ENCODE peak calls at places on chromosome 18, in eight cellular contexts. S, H, J, P, O, I, F and E are unnamed samples.

GRCh38 chr18:48106976-48107781 is 176.7 kb upstream of the SMAD2 start:
- DNase-seq in I (no peak), H (no peak), F (no peak), O (no peak), S (no peak), J (no peak), P (no peak), E (no peak)

GRCh38 chr18:76757925-76758324 is 64.4 kb upstream of the ZNF236 start:
- DNase-seq in I (no peak), P (no peak), O (no peak), F (no peak), H (no peak), J (no peak), S (no peak), E (no peak)

GRCh38 chr18:6866552-6866951 is 137.0 kb downstream of the ARHGAP28 start:
- DNase-seq in J (no peak), S (no peak), I (no peak), F (no peak), P (no peak), O (no peak), H (no peak), E (peak)

GRCh38 chr18:27298215-27298804 is 113.2 kb upstream of the CHST9 start:
- DNase-seq in J (peak), O (no peak), P (peak), I (no peak), S (no peak), H (no peak), F (no peak), E (no peak)

GRCh38 chr18:28350821-28351220 is 173.9 kb upstream of the CDH2 start:
- DNase-seq in S (no peak), O (no peak), H (no peak), F (no peak), I (no peak), J (no peak), P (no peak), E (no peak)

GRCh38 chr18:36403896-36404824 is 106.6 kb downstream of the FHOD3 start:
- DNase-seq in J (no peak), H (no peak), I (no peak), S (no peak), O (no peak), P (no peak), F (no peak), E (no peak)

GRCh38 chr18:35099911-35100310 is 58.7 kb downstream of the MAPRE2 start:
- DNase-seq in J (no peak), I (no peak), H (no peak), F (no peak), S (no peak), P (no peak), O (no peak), E (no peak)

GRCh38 chr18:57640749-57641148 is 19.1 kb upstream of the NARS1 start:
- DNase-seq in H (no peak), S (no peak), O (no peak), I (no peak), J (no peak), F (no peak), P (no peak), E (no peak)

GRCh38 chr18:79953921-79954651 is 2.6 kb upstream of the SLC66A2 start:
- DNase-seq in J (no peak), I (no peak), O (no peak), H (no peak), S (no peak), P (no peak), F (no peak), E (no peak)

GRCh38 chr18:79935925-79936324 is 15.5 kb downstream of the SLC66A2 start:
- DNase-seq in I (no peak), J (no peak), P (no peak), S (no peak), F (no peak), O (no peak), H (no peak), E (no peak)

GRCh38 chr18:52657063-52657462 is 317.1 kb downstream of the DCC start:
- DNase-seq in O (no peak), S (no peak), I (no peak), F (no peak), H (no peak), P (no peak), J (no peak), E (no peak)

GRCh38 chr18:63591725-63592124 is 4.6 kb downstream of the SERPINB13 start:
- DNase-seq in I (no peak), F (no peak), H (no peak), S (no peak), P (no peak), J (no peak), O (no peak), E (no peak)

GRCh38 chr18:54558609-54559585 is 32.1 kb upstream of the DYNAP start:
- DNase-seq in I (peak), H (peak), F (no peak), S (no peak), J (peak), O (peak), P (peak), E (peak)

GRCh38 chr18:6719914-6720692 is 9.4 kb upstream of the ARHGAP28 start:
- DNase-seq in P (no peak), O (no peak), J (no peak), H (no peak), F (no peak), S (no peak), I (no peak), E (no peak)

GRCh38 chr18:26458526-26459232 is 89.7 kb downstream of the KCTD1 start:
- DNase-seq in F (no peak), I (no peak), P (no peak), H (no peak), O (peak), S (no peak), J (no peak), E (peak)

GRCh38 chr18:63834471-63835113 is 52.9 kb upstream of the SERPINB2 start:
- DNase-seq in F (no peak), J (no peak), O (no peak), P (no peak), H (no peak), S (no peak), I (no peak), E (no peak)

GRCh38 chr18:58590231-58590630 is 38.7 kb downstream of the ALPK2 start:
- DNase-seq in P (peak), J (no peak), H (no peak), I (no peak), S (no peak), F (no peak), O (no peak), E (no peak)

GRCh38 chr18:79507546-79508480 is 112.1 kb downstream of the NFATC1 start:
- DNase-seq in J (no peak), H (no peak), F (no peak), P (no peak), O (no peak), S (no peak), I (no peak), E (peak)

GRCh38 chr18:5197032-5197434 is at the start of gene AKAIN1:
- DNase-seq in S (no peak), O (no peak), P (peak), H (peak), I (peak), F (no peak), J (no peak), E (peak)

GRCh38 chr18:75868031-75868430 is 440.5 kb upstream of the SMIM21 start:
- DNase-seq in J (no peak), F (no peak), I (no peak), H (no peak), P (no peak), O (no peak), S (no peak), E (no peak)

GRCh38 chr18:32661486-32662299 is 111.1 kb downstream of the KLHL14 start:
- DNase-seq in P (no peak), J (peak), F (no peak), H (no peak), I (no peak), S (no peak), O (no peak), E (no peak)

GRCh38 chr18:49041677-49042570 is 91.2 kb upstream of the SMAD7 start:
- DNase-seq in S (peak), P (peak), F (no peak), O (no peak), H (no peak), J (peak), I (no peak), E (peak)

GRCh38 chr18:58009166-58009565 is 34.9 kb upstream of the NEDD4L start:
- DNase-seq in J (peak), I (no peak), P (no peak), O (no peak), H (no peak), S (no peak), F (no peak), E (no peak)

GRCh38 chr18:45212186-45213039 is 402.9 kb upstream of the SLC14A2 start:
- DNase-seq in J (peak), S (peak), H (peak), F (peak), O (peak), P (peak), I (peak), E (peak)

GRCh38 chr18:13136056-13136688 is 82.4 kb upstream of the LDLRAD4 start:
- DNase-seq in H (no peak), P (no peak), I (no peak), O (no peak), S (no peak), J (no peak), F (no peak), E (no peak)

GRCh38 chr18:13137939-13138821 is 80.4 kb upstream of the LDLRAD4 start:
- DNase-seq in H (peak), I (no peak), S (no peak), F (no peak), O (peak), P (peak), J (peak), E (peak)

GRCh38 chr18:13134551-13135401 is 83.8 kb upstream of the LDLRAD4 start:
- DNase-seq in P (no peak), H (no peak), O (no peak), I (no peak), S (no peak), F (no peak), J (no peak), E (no peak)

GRCh38 chr18:13137041-13137938 is 81.3 kb upstream of the LDLRAD4 start:
- DNase-seq in I (peak), S (no peak), P (no peak), J (no peak), O (no peak), F (no peak), H (no peak), E (peak)

DNA sequence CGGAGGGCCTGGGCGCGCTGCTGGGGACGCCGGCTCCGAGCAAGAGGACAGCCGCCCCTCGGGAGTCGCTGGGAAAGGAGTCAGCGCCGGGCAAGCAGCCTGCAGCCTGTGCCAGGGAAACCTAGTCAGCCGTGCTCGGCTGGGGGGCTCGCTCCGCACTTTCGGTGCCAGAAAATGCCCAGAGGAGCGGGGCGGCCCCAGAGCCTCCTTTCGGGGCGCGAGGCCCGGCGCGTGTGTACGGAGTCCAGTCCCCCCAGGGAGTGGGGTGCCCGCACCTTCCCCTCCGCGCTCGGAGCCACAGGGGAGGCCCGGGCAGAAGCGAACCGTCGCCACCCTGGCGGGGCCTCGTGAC is 81.9 kb upstream of the LDLRAD4 start:
- DNase-seq in I (peak), P (no peak), O (no peak), H (no peak), F (no peak), J (no peak), S (no peak), E (peak)
- H3K27ac ChIP-seq in I (no peak), P (peak), O (no peak), H (no peak), F (no peak), J (peak), S (no peak), E (no peak)

DNA sequence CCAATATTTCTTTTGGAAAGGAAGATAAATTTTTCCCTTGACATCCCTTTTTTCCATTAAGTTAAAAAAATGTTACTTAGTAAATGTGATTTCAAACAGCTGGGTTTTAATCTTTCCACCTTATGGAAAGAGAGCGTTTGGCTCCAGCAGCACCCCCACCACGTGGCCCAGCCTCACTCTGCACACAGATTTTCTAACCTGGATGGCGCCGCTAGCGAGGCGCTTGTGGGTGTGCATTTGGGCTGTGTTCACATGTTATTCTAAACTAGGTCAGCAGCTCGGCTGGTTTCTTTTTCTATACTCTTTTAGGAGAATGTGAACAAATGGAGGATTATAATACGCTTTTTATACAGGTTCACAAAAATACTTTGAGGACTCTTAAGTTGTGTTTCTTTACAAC is 218.0 kb downstream of the LDLRAD4 start:
- DNase-seq in F (no peak), O (no peak), S (no peak), H (no peak), P (no peak), I (no peak), J (no peak), E (no peak)
- TF ChIP-seq MAX in F (no peak), O (no peak), S (no peak), H (no peak), P (no peak), I (no peak), J (no peak), E (no peak)

DNA sequence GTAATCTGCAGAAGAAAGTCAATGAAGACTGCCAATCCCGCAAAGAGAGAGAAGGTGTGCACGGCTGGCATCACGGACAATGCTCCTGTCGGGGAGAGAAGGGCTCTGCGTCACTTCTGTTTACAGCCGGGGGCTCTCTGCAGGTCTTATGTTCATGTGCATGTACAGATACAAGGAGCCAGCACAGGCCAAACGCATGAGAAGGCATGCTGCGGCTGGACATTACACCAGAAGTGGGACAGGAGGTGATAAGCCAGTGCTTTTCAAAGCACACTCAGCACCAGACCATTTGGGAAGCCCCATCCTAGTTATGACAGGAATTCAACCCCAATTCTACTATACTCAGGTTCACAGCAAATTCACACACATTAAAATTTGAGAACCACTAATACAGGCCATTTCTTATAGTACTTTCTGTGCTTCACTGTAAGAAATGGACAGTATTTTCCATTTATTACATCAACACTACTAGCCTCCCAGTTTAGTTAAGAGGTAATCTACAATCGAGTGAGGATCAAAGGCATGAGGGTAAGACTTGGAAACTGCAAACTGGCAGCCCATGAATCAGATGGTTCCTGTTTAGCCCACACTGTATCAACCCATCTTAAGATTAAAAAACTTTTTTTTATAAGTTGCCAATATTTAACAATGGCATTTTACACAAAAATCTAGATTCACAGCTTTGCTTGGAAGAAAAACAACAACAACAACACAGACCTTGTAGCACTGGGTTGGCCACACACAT is 38.2 kb downstream of the RMC1 start:
- DNase-seq in I (no peak), F (no peak), H (peak), J (no peak), O (no peak), S (no peak), P (no peak), E (no peak)
- H3K27ac ChIP-seq in I (no peak), F (no peak), H (no peak), J (no peak), O (peak), S (no peak), P (no peak), E (no peak)

GRCh38 chr18:10516078-10516477 is 9.7 kb upstream of the NAPG start:
- DNase-seq in S (no peak), P (no peak), O (no peak), I (no peak), J (no peak), H (no peak), F (no peak), E (no peak)

GRCh38 chr18:10519999-10520935 is 5.6 kb upstream of the NAPG start:
- DNase-seq in O (peak), H (peak), P (peak), S (peak), F (peak), I (peak), J (peak), E (peak)

GRCh38 chr18:10519366-10519765 is 6.5 kb upstream of the NAPG start:
- DNase-seq in O (no peak), F (no peak), H (no peak), S (no peak), J (no peak), I (no peak), P (no peak), E (no peak)

GRCh38 chr18:10515456-10515855 is 10.4 kb upstream of the NAPG start:
- DNase-seq in H (no peak), O (no peak), S (no peak), F (no peak), J (no peak), I (no peak), P (no peak), E (no peak)

DNA sequence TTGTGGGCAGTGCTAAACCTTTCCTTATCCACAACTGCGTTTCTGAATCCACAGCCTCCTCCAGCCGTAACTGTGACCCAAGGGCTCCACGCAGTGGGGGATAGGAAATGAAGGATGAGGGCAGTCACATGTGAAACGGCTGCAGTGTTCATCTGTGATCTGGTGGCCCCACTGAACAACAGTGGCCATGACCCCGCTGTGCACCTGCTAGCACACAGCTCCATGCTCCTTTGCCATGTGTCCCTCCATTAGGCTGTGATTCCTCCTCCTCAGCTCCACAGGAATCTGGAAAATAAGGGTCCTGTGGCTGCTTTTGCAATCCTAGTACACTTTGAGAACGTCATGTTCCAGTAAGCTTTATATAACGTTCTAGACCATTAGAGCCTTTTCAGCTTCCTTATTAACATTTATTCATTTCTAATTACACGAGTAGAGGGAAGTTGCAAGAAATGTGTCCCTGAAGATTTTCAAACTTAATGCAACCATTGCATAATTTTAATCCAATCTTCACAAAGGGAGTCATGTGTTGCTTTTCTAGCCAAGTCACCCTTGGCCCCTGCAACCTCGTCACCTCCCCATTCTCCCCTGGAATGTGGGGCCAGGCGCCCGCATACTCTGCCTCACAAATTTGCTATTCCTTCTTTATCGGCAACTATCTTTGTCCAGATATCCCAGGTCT is 7.1 kb upstream of the NAPG start:
- DNase-seq in I (peak), F (no peak), S (no peak), P (peak), J (no peak), O (no peak), H (peak), E (peak)
- TF ChIP-seq MAX in I (no peak), F (no peak), S (no peak), P (no peak), J (no peak), O (no peak), H (no peak), E (no peak)

GRCh38 chr18:2965797-2966196 is 47.1 kb downstream of the LPIN2 start:
- DNase-seq in J (no peak), S (no peak), P (no peak), O (no peak), F (no peak), H (no peak), I (no peak), E (no peak)

GRCh38 chr18:2969695-2970094 is 43.2 kb downstream of the LPIN2 start:
- DNase-seq in F (no peak), I (no peak), O (no peak), S (no peak), P (no peak), J (no peak), H (no peak), E (no peak)

GRCh38 chr18:2968559-2968958 is 44.4 kb downstream of the LPIN2 start:
- DNase-seq in H (no peak), F (no peak), P (no peak), J (no peak), S (no peak), O (no peak), I (no peak), E (no peak)

GRCh38 chr18:2967820-2968219 is 45.1 kb downstream of the LPIN2 start:
- DNase-seq in F (no peak), O (no peak), S (no peak), H (no peak), P (no peak), J (no peak), I (no peak), E (no peak)

GRCh38 chr18:2967357-2967756 is 45.6 kb downstream of the LPIN2 start:
- DNase-seq in I (no peak), S (no peak), J (no peak), O (no peak), H (no peak), F (no peak), P (no peak), E (no peak)
- H3K27ac ChIP-seq in I (no peak), S (no peak), J (no peak), O (peak), H (no peak), F (no peak), P (no peak), E (no peak)

DNA sequence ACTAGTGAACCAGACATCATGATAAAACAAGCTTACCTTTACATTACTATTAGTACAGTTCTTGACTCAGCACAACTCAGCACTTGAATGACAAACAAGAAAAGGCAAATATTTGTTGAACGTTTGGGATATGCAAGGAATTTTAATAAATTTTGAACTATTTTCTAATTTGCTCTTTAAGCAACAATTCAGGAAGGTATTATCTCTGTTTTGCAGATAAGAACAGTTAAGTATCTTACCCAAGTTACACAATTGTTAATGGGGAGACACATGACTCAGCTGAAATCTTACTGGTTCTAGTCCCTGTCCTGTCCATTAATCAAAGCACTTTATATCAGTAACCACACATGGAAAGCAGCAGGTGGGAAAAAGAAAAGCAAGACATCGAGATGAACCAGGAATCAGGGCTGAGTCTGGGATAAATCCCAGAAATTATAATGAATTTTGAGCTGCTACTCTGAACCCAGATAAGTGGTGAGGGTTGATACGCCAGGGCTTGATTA is 493.9 kb upstream of the PIK3C3 start:
- DNase-seq in I (no peak), P (no peak), S (no peak), O (no peak), H (no peak), F (no peak), J (no peak), E (no peak)
- TF ChIP-seq MAX in I (no peak), P (no peak), S (no peak), O (no peak), H (no peak), F (no peak), J (no peak), E (no peak)

GRCh38 chr18:61658431-61658830 is 234.4 kb downstream of the RNF152 start:
- DNase-seq in O (no peak), P (no peak), H (no peak), I (no peak), S (no peak), J (no peak), F (no peak), E (no peak)
- H3K27ac ChIP-seq in O (no peak), P (no peak), H (no peak), I (no peak), S (no peak), J (no peak), F (no peak), E (no peak)